ENCODE peak calls at places on chromosomes 13 and 19, in ten cellular contexts. One of them, this sample, is unnamed.

GRCh38 chr13:98207411-98207810 is 30.3 kb upstream of the RNF113B start:
- DNase-seq in endothelial cell of umbilical vein: no peak
- DNase-seq in CD8-positive, alpha-beta T cell: no peak
- DNase-seq in dorsolateral prefrontal cortex: no peak
- DNase-seq in glutamatergic neuron: peak
- DNase-seq in MM.1S: no peak
- DNase-seq in neural crest cell: no peak
- DNase-seq in ovary: no peak
- DNase-seq in adrenal gland: no peak
- DNase-seq in GM23338: no peak
- DNase-seq in this sample: no peak

GRCh38 chr13:113845055-113845454 is 18.8 kb downstream of the GAS6 start:
- DNase-seq in GM23338: no peak
- DNase-seq in endothelial cell of umbilical vein: no peak
- DNase-seq in adrenal gland: no peak
- DNase-seq in CD8-positive, alpha-beta T cell: no peak
- DNase-seq in neural crest cell: no peak
- DNase-seq in MM.1S: no peak
- DNase-seq in glutamatergic neuron: no peak
- DNase-seq in ovary: no peak
- DNase-seq in dorsolateral prefrontal cortex: no peak
- DNase-seq in this sample: no peak

GRCh38 chr13:29917573-29918091 is 67.2 kb upstream of the UBL3 start:
- DNase-seq in GM23338: no peak
- DNase-seq in adrenal gland: no peak
- DNase-seq in MM.1S: no peak
- DNase-seq in glutamatergic neuron: no peak
- DNase-seq in dorsolateral prefrontal cortex: no peak
- DNase-seq in endothelial cell of umbilical vein: no peak
- DNase-seq in ovary: no peak
- DNase-seq in CD8-positive, alpha-beta T cell: no peak
- DNase-seq in neural crest cell: no peak
- DNase-seq in this sample: no peak

GRCh38 chr19:4208385-4209094 is 20.8 kb upstream of the EBI3 start:
- DNase-seq in neural crest cell: no peak
- DNase-seq in ovary: no peak
- DNase-seq in CD8-positive, alpha-beta T cell: no peak
- DNase-seq in adrenal gland: no peak
- DNase-seq in glutamatergic neuron: no peak
- DNase-seq in GM23338: peak
- DNase-seq in MM.1S: peak
- DNase-seq in dorsolateral prefrontal cortex: no peak
- DNase-seq in endothelial cell of umbilical vein: no peak
- DNase-seq in this sample: no peak

GRCh38 chr19:5229778-5230165 is 110.8 kb downstream of the PTPRS start:
- DNase-seq in glutamatergic neuron: no peak
- DNase-seq in CD8-positive, alpha-beta T cell: no peak
- DNase-seq in ovary: no peak
- DNase-seq in GM23338: no peak
- DNase-seq in adrenal gland: no peak
- DNase-seq in dorsolateral prefrontal cortex: no peak
- DNase-seq in endothelial cell of umbilical vein: no peak
- DNase-seq in neural crest cell: no peak
- DNase-seq in MM.1S: no peak
- DNase-seq in this sample: no peak

GRCh38 chr13:74215420-74215819 is 81.2 kb upstream of the KLF12 start:
- DNase-seq in glutamatergic neuron: no peak
- DNase-seq in neural crest cell: no peak
- DNase-seq in MM.1S: no peak
- DNase-seq in ovary: no peak
- DNase-seq in endothelial cell of umbilical vein: no peak
- DNase-seq in GM23338: no peak
- DNase-seq in dorsolateral prefrontal cortex: no peak
- DNase-seq in CD8-positive, alpha-beta T cell: no peak
- DNase-seq in adrenal gland: no peak
- DNase-seq in this sample: no peak

GRCh38 chr13:76758738-76759137 is 127.5 kb downstream of the KCTD12 start:
- DNase-seq in dorsolateral prefrontal cortex: no peak
- DNase-seq in neural crest cell: no peak
- DNase-seq in CD8-positive, alpha-beta T cell: no peak
- DNase-seq in MM.1S: no peak
- DNase-seq in GM23338: no peak
- DNase-seq in endothelial cell of umbilical vein: peak
- DNase-seq in glutamatergic neuron: no peak
- DNase-seq in ovary: no peak
- DNase-seq in adrenal gland: no peak
- DNase-seq in this sample: no peak

GRCh38 chr19:33052352-33052972 is 12.2 kb downstream of the RHPN2 start:
- DNase-seq in glutamatergic neuron: no peak
- DNase-seq in ovary: peak
- DNase-seq in endothelial cell of umbilical vein: no peak
- DNase-seq in GM23338: no peak
- DNase-seq in CD8-positive, alpha-beta T cell: no peak
- DNase-seq in MM.1S: no peak
- DNase-seq in neural crest cell: no peak
- DNase-seq in adrenal gland: no peak
- DNase-seq in dorsolateral prefrontal cortex: no peak
- DNase-seq in this sample: no peak

GRCh38 chr19:18058208-18059009 is 28.3 kb downstream of the IL12RB1 start:
- DNase-seq in neural crest cell: peak
- DNase-seq in dorsolateral prefrontal cortex: peak
- DNase-seq in MM.1S: peak
- DNase-seq in endothelial cell of umbilical vein: peak
- DNase-seq in GM23338: peak
- DNase-seq in adrenal gland: peak
- DNase-seq in CD8-positive, alpha-beta T cell: peak
- DNase-seq in glutamatergic neuron: peak
- DNase-seq in ovary: peak
- DNase-seq in this sample: peak

GRCh38 chr13:29503041-29503837 is 92.2 kb downstream of the SLC7A1 start:
- DNase-seq in ovary: no peak
- DNase-seq in GM23338: peak
- DNase-seq in neural crest cell: peak
- DNase-seq in CD8-positive, alpha-beta T cell: no peak
- DNase-seq in endothelial cell of umbilical vein: peak
- DNase-seq in adrenal gland: no peak
- DNase-seq in glutamatergic neuron: no peak
- DNase-seq in dorsolateral prefrontal cortex: no peak
- DNase-seq in MM.1S: no peak
- DNase-seq in this sample: no peak

GRCh38 chr19:2412449-2412848 is 14.9 kb downstream of the TIMM13 start:
- DNase-seq in GM23338: no peak
- DNase-seq in CD8-positive, alpha-beta T cell: no peak
- DNase-seq in endothelial cell of umbilical vein: no peak
- DNase-seq in MM.1S: no peak
- DNase-seq in glutamatergic neuron: no peak
- DNase-seq in adrenal gland: no peak
- DNase-seq in ovary: no peak
- DNase-seq in dorsolateral prefrontal cortex: no peak
- DNase-seq in neural crest cell: no peak
- DNase-seq in this sample: no peak
- TF ChIP-seq CTCF in GM23338: no peak
- TF ChIP-seq CTCF in CD8-positive, alpha-beta T cell: no peak
- TF ChIP-seq CTCF in endothelial cell of umbilical vein: no peak
- TF ChIP-seq CTCF in MM.1S: no peak
- TF ChIP-seq CTCF in glutamatergic neuron: no peak
- TF ChIP-seq CTCF in adrenal gland: no peak
- TF ChIP-seq CTCF in ovary: no peak
- TF ChIP-seq CTCF in dorsolateral prefrontal cortex: no peak
- TF ChIP-seq CTCF in neural crest cell: no peak
- TF ChIP-seq CTCF in this sample: no peak

GRCh38 chr13:39510296-39510695 is 92.7 kb downstream of the LHFPL6 start:
- DNase-seq in adrenal gland: no peak
- DNase-seq in dorsolateral prefrontal cortex: no peak
- DNase-seq in MM.1S: peak
- DNase-seq in GM23338: no peak
- DNase-seq in ovary: no peak
- DNase-seq in endothelial cell of umbilical vein: no peak
- DNase-seq in glutamatergic neuron: no peak
- DNase-seq in neural crest cell: no peak
- DNase-seq in CD8-positive, alpha-beta T cell: no peak
- DNase-seq in this sample: peak
- TF ChIP-seq CTCF in adrenal gland: no peak
- TF ChIP-seq CTCF in dorsolateral prefrontal cortex: no peak
- TF ChIP-seq CTCF in MM.1S: no peak
- TF ChIP-seq CTCF in GM23338: no peak
- TF ChIP-seq CTCF in ovary: no peak
- TF ChIP-seq CTCF in endothelial cell of umbilical vein: no peak
- TF ChIP-seq CTCF in glutamatergic neuron: no peak
- TF ChIP-seq CTCF in neural crest cell: no peak
- TF ChIP-seq CTCF in CD8-positive, alpha-beta T cell: no peak
- TF ChIP-seq CTCF in this sample: no peak

GRCh38 chr13:94966380-94966779 is 254.0 kb upstream of the SOX21 start:
- DNase-seq in adrenal gland: no peak
- DNase-seq in MM.1S: no peak
- DNase-seq in GM23338: no peak
- DNase-seq in neural crest cell: no peak
- DNase-seq in dorsolateral prefrontal cortex: no peak
- DNase-seq in endothelial cell of umbilical vein: no peak
- DNase-seq in glutamatergic neuron: no peak
- DNase-seq in ovary: no peak
- DNase-seq in CD8-positive, alpha-beta T cell: no peak
- DNase-seq in this sample: no peak

GRCh38 chr13:94967183-94968039 is 255.1 kb upstream of the SOX21 start:
- DNase-seq in CD8-positive, alpha-beta T cell: no peak
- DNase-seq in ovary: no peak
- DNase-seq in GM23338: peak
- DNase-seq in dorsolateral prefrontal cortex: peak
- DNase-seq in glutamatergic neuron: peak
- DNase-seq in adrenal gland: no peak
- DNase-seq in MM.1S: peak
- DNase-seq in neural crest cell: peak
- DNase-seq in endothelial cell of umbilical vein: peak
- DNase-seq in this sample: peak

GRCh38 chr13:94972262-94972661 is 259.9 kb upstream of the SOX21 start:
- DNase-seq in MM.1S: no peak
- DNase-seq in endothelial cell of umbilical vein: no peak
- DNase-seq in CD8-positive, alpha-beta T cell: no peak
- DNase-seq in adrenal gland: no peak
- DNase-seq in dorsolateral prefrontal cortex: no peak
- DNase-seq in glutamatergic neuron: no peak
- DNase-seq in ovary: no peak
- DNase-seq in neural crest cell: no peak
- DNase-seq in GM23338: no peak
- DNase-seq in this sample: no peak

GRCh38 chr13:94968757-94969086 is 256.4 kb upstream of the SOX21 start:
- DNase-seq in CD8-positive, alpha-beta T cell: no peak
- DNase-seq in dorsolateral prefrontal cortex: no peak
- DNase-seq in GM23338: no peak
- DNase-seq in endothelial cell of umbilical vein: no peak
- DNase-seq in glutamatergic neuron: no peak
- DNase-seq in MM.1S: no peak
- DNase-seq in ovary: no peak
- DNase-seq in adrenal gland: no peak
- DNase-seq in neural crest cell: no peak
- DNase-seq in this sample: no peak

GRCh38 chr13:94968040-94968756 is 255.9 kb upstream of the SOX21 start:
- DNase-seq in glutamatergic neuron: peak
- DNase-seq in GM23338: peak
- DNase-seq in dorsolateral prefrontal cortex: peak
- DNase-seq in endothelial cell of umbilical vein: peak
- DNase-seq in neural crest cell: peak
- DNase-seq in CD8-positive, alpha-beta T cell: no peak
- DNase-seq in ovary: peak
- DNase-seq in MM.1S: no peak
- DNase-seq in adrenal gland: no peak
- DNase-seq in this sample: no peak
- TF ChIP-seq CTCF in glutamatergic neuron: no peak
- TF ChIP-seq CTCF in GM23338: peak
- TF ChIP-seq CTCF in dorsolateral prefrontal cortex: peak
- TF ChIP-seq CTCF in endothelial cell of umbilical vein: no peak
- TF ChIP-seq CTCF in neural crest cell: peak
- TF ChIP-seq CTCF in CD8-positive, alpha-beta T cell: no peak
- TF ChIP-seq CTCF in ovary: no peak
- TF ChIP-seq CTCF in MM.1S: no peak
- TF ChIP-seq CTCF in adrenal gland: no peak
- TF ChIP-seq CTCF in this sample: no peak

DNA sequence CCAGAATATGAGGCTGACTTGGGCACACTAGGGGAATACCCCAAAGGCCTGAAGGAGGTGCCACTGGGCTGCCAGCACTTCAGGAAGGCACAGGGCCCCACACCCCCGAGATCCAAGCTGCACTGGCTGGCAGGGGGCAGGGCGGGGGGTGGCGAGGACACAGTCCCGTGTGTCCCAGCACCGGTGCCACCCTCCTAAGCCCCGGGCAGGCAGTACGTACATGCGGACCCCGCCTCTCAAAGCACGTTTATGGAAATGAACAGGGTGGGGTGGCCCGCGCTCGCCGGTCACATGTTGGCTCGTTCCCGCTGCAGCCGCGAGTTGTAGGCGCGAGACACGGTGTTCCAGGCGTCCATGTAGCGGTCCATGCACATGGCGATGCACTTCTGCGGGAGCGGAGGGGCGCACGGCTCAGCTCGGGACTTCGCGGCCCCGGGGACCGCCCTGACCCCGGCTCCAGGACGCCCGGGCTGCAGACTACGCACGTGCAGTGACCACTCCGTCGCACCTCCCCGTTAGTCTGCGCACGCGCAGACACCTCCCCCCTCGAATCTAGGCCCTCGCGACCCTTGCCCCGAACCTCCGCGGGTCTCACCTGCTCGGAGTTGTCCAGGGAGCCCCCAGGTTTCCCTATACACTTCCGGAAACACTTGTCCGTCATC is 594 bp downstream of the TIMM13 start:
- DNase-seq in GM23338: peak
- DNase-seq in dorsolateral prefrontal cortex: no peak
- DNase-seq in CD8-positive, alpha-beta T cell: peak
- DNase-seq in endothelial cell of umbilical vein: no peak
- DNase-seq in neural crest cell: peak
- DNase-seq in ovary: no peak
- DNase-seq in glutamatergic neuron: peak
- DNase-seq in MM.1S: peak
- DNase-seq in adrenal gland: peak
- DNase-seq in this sample: peak
- TF ChIP-seq CTCF in GM23338: no peak
- TF ChIP-seq CTCF in dorsolateral prefrontal cortex: no peak
- TF ChIP-seq CTCF in CD8-positive, alpha-beta T cell: no peak
- TF ChIP-seq CTCF in endothelial cell of umbilical vein: no peak
- TF ChIP-seq CTCF in neural crest cell: no peak
- TF ChIP-seq CTCF in ovary: no peak
- TF ChIP-seq CTCF in glutamatergic neuron: no peak
- TF ChIP-seq CTCF in MM.1S: peak
- TF ChIP-seq CTCF in adrenal gland: no peak
- TF ChIP-seq CTCF in this sample: no peak

GRCh38 chr19:42343344-42344110 is 18.1 kb downstream of the MEGF8 start:
- DNase-seq in endothelial cell of umbilical vein: no peak
- DNase-seq in CD8-positive, alpha-beta T cell: no peak
- DNase-seq in GM23338: peak
- DNase-seq in glutamatergic neuron: no peak
- DNase-seq in neural crest cell: no peak
- DNase-seq in ovary: no peak
- DNase-seq in dorsolateral prefrontal cortex: no peak
- DNase-seq in adrenal gland: no peak
- DNase-seq in MM.1S: no peak
- DNase-seq in this sample: no peak
- TF ChIP-seq CTCF in endothelial cell of umbilical vein: peak
- TF ChIP-seq CTCF in CD8-positive, alpha-beta T cell: no peak
- TF ChIP-seq CTCF in GM23338: peak
- TF ChIP-seq CTCF in glutamatergic neuron: peak
- TF ChIP-seq CTCF in neural crest cell: peak
- TF ChIP-seq CTCF in ovary: no peak
- TF ChIP-seq CTCF in dorsolateral prefrontal cortex: no peak
- TF ChIP-seq CTCF in adrenal gland: no peak
- TF ChIP-seq CTCF in MM.1S: peak
- TF ChIP-seq CTCF in this sample: peak